ENCODE peak calls at places on chromosome 12, in seven cellular contexts. One of them, this sample, is unnamed.

GRCh38 chr12:12684375-12685106 is 11.4 kb downstream of the GPR19 start:
- DNase-seq in neural progenitor cell: peak
- DNase-seq in endothelial cell: peak
- DNase-seq in fibroblast of the aortic adventitia: peak
- DNase-seq in HepG2: peak
- DNase-seq in AG10803: peak
- DNase-seq in progenitor cell of endocrine pancreas: peak
- DNase-seq in this sample: peak

GRCh38 chr12:80045594-80045993 is 53.7 kb upstream of the OTOGL start:
- DNase-seq in neural progenitor cell: no peak
- DNase-seq in fibroblast of the aortic adventitia: peak
- DNase-seq in AG10803: peak
- DNase-seq in HepG2: no peak
- DNase-seq in endothelial cell: no peak
- DNase-seq in progenitor cell of endocrine pancreas: no peak
- DNase-seq in this sample: peak

GRCh38 chr12:25962932-25963525 is 4.5 kb downstream of the RASSF8 start:
- DNase-seq in fibroblast of the aortic adventitia: peak
- DNase-seq in AG10803: peak
- DNase-seq in endothelial cell: no peak
- DNase-seq in progenitor cell of endocrine pancreas: no peak
- DNase-seq in neural progenitor cell: no peak
- DNase-seq in HepG2: no peak
- DNase-seq in this sample: no peak

GRCh38 chr12:104748790-104749189 is 209.3 kb downstream of the SLC41A2 start:
- DNase-seq in fibroblast of the aortic adventitia: peak
- DNase-seq in neural progenitor cell: no peak
- DNase-seq in HepG2: no peak
- DNase-seq in progenitor cell of endocrine pancreas: no peak
- DNase-seq in endothelial cell: no peak
- DNase-seq in AG10803: peak
- DNase-seq in this sample: peak

GRCh38 chr12:32211066-32211768 is 104.6 kb downstream of the BICD1 start:
- DNase-seq in HepG2: no peak
- DNase-seq in AG10803: no peak
- DNase-seq in fibroblast of the aortic adventitia: no peak
- DNase-seq in progenitor cell of endocrine pancreas: no peak
- DNase-seq in endothelial cell: no peak
- DNase-seq in neural progenitor cell: no peak
- DNase-seq in this sample: no peak

GRCh38 chr12:19912996-19913395 is 455.3 kb upstream of the PDE3A start:
- DNase-seq in neural progenitor cell: peak
- DNase-seq in fibroblast of the aortic adventitia: no peak
- DNase-seq in progenitor cell of endocrine pancreas: no peak
- DNase-seq in AG10803: no peak
- DNase-seq in endothelial cell: no peak
- DNase-seq in HepG2: peak
- DNase-seq in this sample: no peak

GRCh38 chr12:98370976-98371375 is 144.4 kb upstream of the TMPO start:
- DNase-seq in neural progenitor cell: no peak
- DNase-seq in HepG2: no peak
- DNase-seq in progenitor cell of endocrine pancreas: no peak
- DNase-seq in AG10803: no peak
- DNase-seq in fibroblast of the aortic adventitia: no peak
- DNase-seq in endothelial cell: no peak
- DNase-seq in this sample: no peak

GRCh38 chr12:47938093-47938492 is 25.3 kb upstream of the TMEM106C start:
- DNase-seq in AG10803: peak
- DNase-seq in HepG2: no peak
- DNase-seq in neural progenitor cell: no peak
- DNase-seq in endothelial cell: no peak
- DNase-seq in progenitor cell of endocrine pancreas: no peak
- DNase-seq in fibroblast of the aortic adventitia: no peak
- DNase-seq in this sample: peak

GRCh38 chr12:2273288-2273687 is 220.5 kb downstream of the CACNA1C start:
- DNase-seq in endothelial cell: no peak
- DNase-seq in AG10803: peak
- DNase-seq in fibroblast of the aortic adventitia: peak
- DNase-seq in neural progenitor cell: peak
- DNase-seq in progenitor cell of endocrine pancreas: no peak
- DNase-seq in HepG2: no peak
- DNase-seq in this sample: peak
- TF ChIP-seq CTCF in endothelial cell: no peak
- TF ChIP-seq CTCF in AG10803: peak
- TF ChIP-seq CTCF in fibroblast of the aortic adventitia: peak
- TF ChIP-seq CTCF in neural progenitor cell: peak
- TF ChIP-seq CTCF in progenitor cell of endocrine pancreas: no peak
- TF ChIP-seq CTCF in HepG2: peak
- TF ChIP-seq CTCF in this sample: peak

GRCh38 chr12:57459055-57459749 is 383 bp upstream of the GLI1 start:
- DNase-seq in HepG2: peak
- DNase-seq in AG10803: peak
- DNase-seq in endothelial cell: peak
- DNase-seq in progenitor cell of endocrine pancreas: peak
- DNase-seq in fibroblast of the aortic adventitia: peak
- DNase-seq in neural progenitor cell: peak
- DNase-seq in this sample: peak
- TF ChIP-seq CTCF in HepG2: peak
- TF ChIP-seq CTCF in AG10803: peak
- TF ChIP-seq CTCF in endothelial cell: peak
- TF ChIP-seq CTCF in progenitor cell of endocrine pancreas: peak
- TF ChIP-seq CTCF in fibroblast of the aortic adventitia: peak
- TF ChIP-seq CTCF in neural progenitor cell: peak
- TF ChIP-seq CTCF in this sample: peak

GRCh38 chr12:111756681-111757080 is 10.1 kb upstream of the ALDH2 start:
- DNase-seq in fibroblast of the aortic adventitia: no peak
- DNase-seq in AG10803: no peak
- DNase-seq in HepG2: no peak
- DNase-seq in progenitor cell of endocrine pancreas: no peak
- DNase-seq in neural progenitor cell: no peak
- DNase-seq in endothelial cell: no peak
- DNase-seq in this sample: no peak

GRCh38 chr12:111754671-111755070 is 12.1 kb upstream of the ALDH2 start:
- DNase-seq in AG10803: no peak
- DNase-seq in fibroblast of the aortic adventitia: no peak
- DNase-seq in endothelial cell: no peak
- DNase-seq in neural progenitor cell: no peak
- DNase-seq in HepG2: no peak
- DNase-seq in progenitor cell of endocrine pancreas: no peak
- DNase-seq in this sample: no peak

GRCh38 chr12:111756196-111756595 is 10.5 kb upstream of the ALDH2 start:
- DNase-seq in endothelial cell: no peak
- DNase-seq in fibroblast of the aortic adventitia: no peak
- DNase-seq in progenitor cell of endocrine pancreas: no peak
- DNase-seq in AG10803: no peak
- DNase-seq in HepG2: no peak
- DNase-seq in neural progenitor cell: no peak
- DNase-seq in this sample: no peak

GRCh38 chr12:111749391-111749790 is 17.3 kb upstream of the ALDH2 start:
- DNase-seq in neural progenitor cell: no peak
- DNase-seq in progenitor cell of endocrine pancreas: no peak
- DNase-seq in HepG2: no peak
- DNase-seq in AG10803: no peak
- DNase-seq in fibroblast of the aortic adventitia: no peak
- DNase-seq in endothelial cell: no peak
- DNase-seq in this sample: no peak

DNA sequence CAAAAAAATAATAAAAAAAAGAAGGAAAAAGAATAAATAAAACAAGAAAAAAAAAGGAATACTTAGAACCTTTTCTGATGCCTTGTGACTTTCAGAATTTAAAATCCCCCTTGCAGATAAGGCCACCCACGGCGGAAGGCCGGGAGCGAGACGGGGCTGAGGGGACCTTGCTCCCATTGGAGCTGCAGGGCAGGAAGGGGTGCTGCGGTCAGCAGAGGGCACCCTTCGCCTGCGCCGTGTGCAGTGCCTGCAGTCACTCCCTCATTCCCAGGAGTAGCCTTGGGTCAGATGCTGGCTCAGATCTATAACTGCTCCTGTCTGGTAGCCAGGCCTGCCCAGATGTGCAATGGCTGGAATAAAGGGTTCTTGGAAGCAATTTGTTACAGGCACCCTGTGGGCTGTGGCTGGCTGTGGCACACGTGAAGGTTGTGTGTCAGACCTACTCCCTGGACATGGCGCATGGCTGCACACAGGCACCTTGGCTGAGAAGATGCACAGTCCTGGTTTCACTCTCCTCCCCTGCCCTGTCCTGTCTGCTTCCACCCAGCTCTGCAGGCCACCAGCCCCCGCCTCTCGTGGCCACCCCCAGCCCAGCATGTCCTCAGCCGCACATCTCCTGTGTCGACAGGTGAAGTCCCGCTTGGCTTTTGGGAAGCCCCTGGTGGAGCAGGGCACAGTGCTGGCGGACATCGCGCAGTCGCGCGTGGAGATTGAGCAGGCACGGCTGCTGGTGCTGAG is 13.4 kb upstream of the ALDH2 start:
- DNase-seq in fibroblast of the aortic adventitia: peak
- DNase-seq in AG10803: peak
- DNase-seq in HepG2: peak
- DNase-seq in neural progenitor cell: peak
- DNase-seq in endothelial cell: peak
- DNase-seq in progenitor cell of endocrine pancreas: peak
- DNase-seq in this sample: no peak
- TF ChIP-seq CTCF in fibroblast of the aortic adventitia: peak
- TF ChIP-seq CTCF in AG10803: peak
- TF ChIP-seq CTCF in HepG2: peak
- TF ChIP-seq CTCF in neural progenitor cell: peak
- TF ChIP-seq CTCF in endothelial cell: peak
- TF ChIP-seq CTCF in progenitor cell of endocrine pancreas: peak
- TF ChIP-seq CTCF in this sample: peak

GRCh38 chr12:69837191-69838085 is 12.4 kb downstream of the MYRFL start:
- DNase-seq in AG10803: no peak
- DNase-seq in HepG2: peak
- DNase-seq in fibroblast of the aortic adventitia: no peak
- DNase-seq in neural progenitor cell: peak
- DNase-seq in endothelial cell: no peak
- DNase-seq in progenitor cell of endocrine pancreas: no peak
- DNase-seq in this sample: no peak
- TF ChIP-seq CTCF in AG10803: no peak
- TF ChIP-seq CTCF in HepG2: peak
- TF ChIP-seq CTCF in fibroblast of the aortic adventitia: no peak
- TF ChIP-seq CTCF in neural progenitor cell: peak
- TF ChIP-seq CTCF in endothelial cell: no peak
- TF ChIP-seq CTCF in progenitor cell of endocrine pancreas: no peak
- TF ChIP-seq CTCF in this sample: no peak

GRCh38 chr12:3202734-3203446 is 125.7 kb downstream of the TSPAN9 start:
- DNase-seq in endothelial cell: peak
- DNase-seq in progenitor cell of endocrine pancreas: peak
- DNase-seq in fibroblast of the aortic adventitia: peak
- DNase-seq in HepG2: peak
- DNase-seq in AG10803: peak
- DNase-seq in neural progenitor cell: peak
- DNase-seq in this sample: no peak
- TF ChIP-seq CTCF in endothelial cell: peak
- TF ChIP-seq CTCF in progenitor cell of endocrine pancreas: peak
- TF ChIP-seq CTCF in fibroblast of the aortic adventitia: peak
- TF ChIP-seq CTCF in HepG2: peak
- TF ChIP-seq CTCF in AG10803: peak
- TF ChIP-seq CTCF in neural progenitor cell: peak
- TF ChIP-seq CTCF in this sample: peak

GRCh38 chr12:54135621-54136027 is 53.2 kb downstream of the SMUG1 start:
- DNase-seq in neural progenitor cell: peak
- DNase-seq in HepG2: peak
- DNase-seq in endothelial cell: no peak
- DNase-seq in progenitor cell of endocrine pancreas: peak
- DNase-seq in AG10803: peak
- DNase-seq in fibroblast of the aortic adventitia: no peak
- DNase-seq in this sample: no peak

GRCh38 chr12:54134850-54135249 is 53.9 kb downstream of the SMUG1 start:
- DNase-seq in endothelial cell: no peak
- DNase-seq in neural progenitor cell: no peak
- DNase-seq in fibroblast of the aortic adventitia: no peak
- DNase-seq in AG10803: no peak
- DNase-seq in HepG2: no peak
- DNase-seq in progenitor cell of endocrine pancreas: no peak
- DNase-seq in this sample: no peak

GRCh38 chr12:54139030-54139429 is 49.8 kb downstream of the SMUG1 start:
- DNase-seq in HepG2: no peak
- DNase-seq in endothelial cell: no peak
- DNase-seq in AG10803: no peak
- DNase-seq in progenitor cell of endocrine pancreas: no peak
- DNase-seq in neural progenitor cell: no peak
- DNase-seq in fibroblast of the aortic adventitia: no peak
- DNase-seq in this sample: no peak

GRCh38 chr12:54138219-54138618 is 50.6 kb downstream of the SMUG1 start:
- DNase-seq in fibroblast of the aortic adventitia: no peak
- DNase-seq in AG10803: no peak
- DNase-seq in progenitor cell of endocrine pancreas: no peak
- DNase-seq in endothelial cell: no peak
- DNase-seq in neural progenitor cell: no peak
- DNase-seq in HepG2: no peak
- DNase-seq in this sample: no peak

DNA sequence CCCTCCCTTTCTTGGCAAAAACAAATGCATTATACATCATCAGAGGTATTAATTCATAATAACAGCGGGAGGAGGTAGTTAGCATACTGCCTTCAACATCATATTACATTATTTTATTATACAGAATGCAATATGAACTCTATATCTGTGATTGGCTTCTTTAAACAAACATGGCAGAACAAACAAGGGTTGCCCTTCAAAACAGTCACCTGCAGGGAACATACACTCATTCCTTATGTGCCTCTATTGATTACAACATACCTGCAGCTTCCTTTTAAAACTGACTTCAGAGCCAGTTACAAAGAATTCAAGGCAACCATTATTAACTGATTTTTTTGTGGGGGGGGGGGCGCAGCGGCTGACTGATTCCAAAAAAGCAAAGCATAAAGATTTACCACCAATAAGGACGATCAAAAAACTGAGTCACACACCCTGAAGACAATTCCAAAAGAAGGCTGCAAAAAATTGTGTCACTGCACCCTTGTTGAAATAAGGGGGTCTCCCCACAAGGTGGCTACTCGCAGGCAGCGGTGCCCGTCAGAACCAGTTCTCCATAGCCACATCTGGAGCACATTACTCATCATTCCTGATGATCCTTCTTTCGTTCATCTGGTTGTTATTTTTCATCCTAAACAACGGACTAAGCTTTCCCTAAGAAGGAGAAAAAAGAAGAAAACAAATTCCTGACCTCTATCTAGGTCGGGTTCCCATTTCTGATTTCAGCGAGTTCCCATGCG is 51.8 kb downstream of the SMUG1 start:
- DNase-seq in HepG2: peak
- DNase-seq in endothelial cell: no peak
- DNase-seq in neural progenitor cell: no peak
- DNase-seq in progenitor cell of endocrine pancreas: no peak
- DNase-seq in AG10803: peak
- DNase-seq in fibroblast of the aortic adventitia: no peak
- DNase-seq in this sample: no peak
- TF ChIP-seq CTCF in HepG2: no peak
- TF ChIP-seq CTCF in endothelial cell: no peak
- TF ChIP-seq CTCF in neural progenitor cell: peak
- TF ChIP-seq CTCF in progenitor cell of endocrine pancreas: peak
- TF ChIP-seq CTCF in AG10803: peak
- TF ChIP-seq CTCF in fibroblast of the aortic adventitia: no peak
- TF ChIP-seq CTCF in this sample: peak

GRCh38 chr12:50283230-50283923 is at the start of gene LIMA1:
- DNase-seq in fibroblast of the aortic adventitia: peak
- DNase-seq in progenitor cell of endocrine pancreas: peak
- DNase-seq in endothelial cell: peak
- DNase-seq in neural progenitor cell: peak
- DNase-seq in HepG2: peak
- DNase-seq in AG10803: peak
- DNase-seq in this sample: peak
- TF ChIP-seq CTCF in fibroblast of the aortic adventitia: no peak
- TF ChIP-seq CTCF in progenitor cell of endocrine pancreas: no peak
- TF ChIP-seq CTCF in endothelial cell: no peak
- TF ChIP-seq CTCF in neural progenitor cell: no peak
- TF ChIP-seq CTCF in HepG2: peak
- TF ChIP-seq CTCF in AG10803: no peak
- TF ChIP-seq CTCF in this sample: peak